ENCODE peak calls at places on chromosomes 7 and 10, in nine cellular contexts. Y is activated naive CD4-positive, alpha-beta T cell; C is GM12892; A is C1 segment of cervical spinal cord; B is occipital lobe; Z is iPS-NIHi11; K is HT-29; X is glutamatergic neuron; T is AG04450. J is an unnamed sample.
A peak's percentile ranks its signal among the peaks of the same experiment; 100 is the strongest.

GRCh38 chr7:108078156-108078781 is 51.9 kb downstream of the LAMB4 start:
- DNase-seq in Y (no peak), C (no peak), A (no peak), B (no peak), Z (no peak), K (no peak), X (no peak), T (no peak), J (no peak)

GRCh38 chr10:23096814-23097549 is 1.6 kb downstream of the MSRB2 start:
- DNase-seq in Y (no peak), C (no peak), A (no peak), B (no peak), Z (no peak), K (peak; percentile 6), X (no peak), T (peak; percentile 39), J (peak; percentile 76)

GRCh38 chr7:129617607-129618006 is 6.1 kb downstream of the NRF1 start:
- DNase-seq in Y (no peak), C (no peak), A (no peak), B (no peak), Z (no peak), K (no peak), X (no peak), T (no peak), J (no peak)

GRCh38 chr10:125064681-125065492 is 95.5 kb downstream of the CTBP2 start:
- DNase-seq in Y (no peak), C (peak; percentile 49), A (no peak), B (no peak), Z (peak; percentile 47), K (peak; percentile 91), X (no peak), T (no peak), J (peak; percentile 73)

GRCh38 chr7:14902589-14902963 is at the start of gene DGKB:
- DNase-seq in Y (no peak), C (no peak), A (peak; percentile 1), B (peak; percentile 65), Z (peak; percentile 22), K (no peak), X (peak; percentile 43), T (no peak), J (no peak)

GRCh38 chr10:95445837-95446347 is 115.3 kb downstream of the SORBS1 start:
- DNase-seq in Y (no peak), C (peak; percentile 35), A (no peak), B (no peak), Z (peak; percentile 94), K (peak; percentile 74), X (no peak), T (peak; percentile 16), J (peak; percentile 82)

GRCh38 chr7:50266893-50267386 is 37.6 kb upstream of the IKZF1 start:
- DNase-seq in Y (peak; percentile 21), C (no peak), A (no peak), B (no peak), Z (no peak), K (no peak), X (no peak), T (no peak), J (no peak)

GRCh38 chr7:140262242-140262903 is 85.6 kb upstream of the KDM7A start:
- DNase-seq in Y (no peak), C (no peak), A (no peak), B (no peak), Z (no peak), K (no peak), X (no peak), T (no peak), J (no peak)

GRCh38 chr7:4748267-4748666 is 27.2 kb upstream of the AP5Z1 start:
- DNase-seq in Y (no peak), C (no peak), A (no peak), B (no peak), Z (no peak), K (no peak), X (no peak), T (no peak), J (no peak)

GRCh38 chr10:9305018-9305655 is 1250.6 kb downstream of the GATA3 start:
- DNase-seq in Y (no peak), C (no peak), A (no peak), B (no peak), Z (no peak), K (peak; percentile 67), X (no peak), T (no peak), J (peak; percentile 33)

GRCh38 chr10:92087750-92088395 is 164.3 kb downstream of the BTAF1 start:
- DNase-seq in Y (no peak), C (peak; percentile 39), A (no peak), B (peak; percentile 30), Z (peak; percentile 86), K (peak; percentile 97), X (peak; percentile 64), T (peak; percentile 57), J (peak; percentile 89)

GRCh38 chr7:116802144-116802747 is 60.1 kb upstream of the CAPZA2 start:
- DNase-seq in Y (no peak), C (no peak), A (no peak), B (no peak), Z (no peak), K (no peak), X (no peak), T (no peak), J (no peak)

GRCh38 chr10:35225204-35225603 is 98.6 kb downstream of the CREM start:
- DNase-seq in Y (no peak), C (no peak), A (no peak), B (no peak), Z (no peak), K (no peak), X (no peak), T (no peak), J (peak; percentile 3)

GRCh38 chr7:14752301-14752700 is 150.2 kb downstream of the DGKB start:
- DNase-seq in Y (no peak), C (no peak), A (no peak), B (no peak), Z (no peak), K (no peak), X (no peak), T (no peak), J (no peak)

GRCh38 chr7:138886501-138886917 is 88.5 kb upstream of the ATP6V0A4 start:
- DNase-seq in Y (no peak), C (no peak), A (no peak), B (no peak), Z (no peak), K (peak; percentile 85), X (no peak), T (peak; percentile 38), J (peak; percentile 72)

GRCh38 chr7:32427769-32428291 is 62.4 kb downstream of the LSM5 start:
- DNase-seq in Y (no peak), C (peak; percentile 27), A (no peak), B (peak; percentile 22), Z (peak; percentile 93), K (peak; percentile 7), X (peak; percentile 75), T (peak; percentile 26), J (peak; percentile 26)

GRCh38 chr10:84205049-84205852 is 10.9 kb downstream of the CDHR1 start:
- DNase-seq in Y (no peak), C (peak; percentile 50), A (no peak), B (peak; percentile 36), Z (peak; percentile 78), K (peak; percentile 65), X (peak; percentile 91), T (no peak), J (peak; percentile 67)

GRCh38 chr7:157817433-157817832 is 480.6 kb downstream of the DNAJB6 start:
- DNase-seq in Y (no peak), C (no peak), A (no peak), B (no peak), Z (no peak), K (no peak), X (no peak), T (no peak), J (no peak)

GRCh38 chr7:52944916-52945315 is 90.5 kb upstream of the POM121L12 start:
- DNase-seq in Y (no peak), C (no peak), A (no peak), B (no peak), Z (no peak), K (no peak), X (no peak), T (no peak), J (no peak)

GRCh38 chr7:140242057-140243031 is 65.6 kb upstream of the KDM7A start:
- DNase-seq in Y (no peak), C (no peak), A (no peak), B (no peak), Z (no peak), K (no peak), X (no peak), T (no peak), J (no peak)

GRCh38 chr10:125035136-125035535 is 93.2 kb downstream of the ZRANB1 start:
- DNase-seq in Y (no peak), C (no peak), A (no peak), B (no peak), Z (no peak), K (peak; percentile 62), X (no peak), T (peak; percentile 83), J (peak; percentile 61)

GRCh38 chr10:72110677-72111401 is 22.5 kb upstream of the SPOCK2 start:
- DNase-seq in Y (no peak), C (no peak), A (no peak), B (no peak), Z (no peak), K (no peak), X (no peak), T (no peak), J (no peak)

GRCh38 chr7:55127622-55128081 is 108.8 kb downstream of the EGFR start:
- DNase-seq in Y (no peak), C (no peak), A (no peak), B (no peak), Z (no peak), K (no peak), X (no peak), T (peak; percentile 54), J (peak; percentile 78)

GRCh38 chr7:135188298-135188984 is 17.9 kb upstream of the CYREN start:
- DNase-seq in Y (no peak), C (no peak), A (no peak), B (no peak), Z (no peak), K (no peak), X (no peak), T (no peak), J (no peak)

GRCh38 chr10:17229717-17229966 is 1.6 kb downstream of the VIM start:
- DNase-seq in Y (no peak), C (no peak), A (no peak), B (no peak), Z (no peak), K (no peak), X (peak; percentile 39), T (no peak), J (peak; percentile 47)

GRCh38 chr10:50452603-50453002 is 171.2 kb downstream of the SGMS1 start:
- DNase-seq in Y (no peak), C (no peak), A (no peak), B (no peak), Z (no peak), K (no peak), X (no peak), T (no peak), J (no peak)

GRCh38 chr7:123845823-123846216 is 851 bp downstream of the HYAL4 start:
- DNase-seq in Y (no peak), C (no peak), A (no peak), B (no peak), Z (no peak), K (peak; percentile 49), X (no peak), T (no peak), J (no peak)

GRCh38 chr10:63657812-63658211 is 136.6 kb downstream of the REEP3 start:
- DNase-seq in Y (no peak), C (no peak), A (no peak), B (no peak), Z (no peak), K (no peak), X (peak; percentile 51), T (no peak), J (no peak)

GRCh38 chr10:72081772-72082590 is 6.4 kb downstream of the SPOCK2 start:
- DNase-seq in Y (no peak), C (peak; percentile 12), A (no peak), B (no peak), Z (no peak), K (peak; percentile 49), X (no peak), T (no peak), J (peak; percentile 85)

GRCh38 chr7:122488241-122488640 is 183.7 kb upstream of the FEZF1 start:
- DNase-seq in Y (no peak), C (no peak), A (no peak), B (no peak), Z (no peak), K (no peak), X (no peak), T (no peak), J (no peak)

GRCh38 chr7:32943654-32944030 is 13.6 kb upstream of the FKBP9 start:
- DNase-seq in Y (no peak), C (no peak), A (no peak), B (no peak), Z (no peak), K (no peak), X (no peak), T (no peak), J (no peak)